ENCODE peak calls at places on chromosomes 3 and 15, in seven cellular contexts. V is HepG2, D is GM12892, K is K562, X is GM12878, N is SK-N-SH, Y is H1. G is an unnamed sample.

GRCh38 chr3:134197681-134198261 is 52.9 kb downstream of the RYK start:
- DNase-seq in D (peak), N (peak), V (peak), K (peak), X (peak), Y (no peak), G (peak)

GRCh38 chr15:60541784-60542617 is 63.1 kb upstream of the ICE2 start:
- DNase-seq in N (no peak), D (no peak), X (no peak), Y (no peak), V (no peak), K (no peak), G (no peak)

GRCh38 chr3:31858439-31858838 is 122.6 kb downstream of the OSBPL10 start:
- DNase-seq in X (no peak), Y (no peak), K (no peak), V (no peak), N (no peak), D (no peak), G (no peak)

GRCh38 chr3:46965151-46965550 is 11.4 kb downstream of the CCDC12 start:
- DNase-seq in K (no peak), V (no peak), D (no peak), X (no peak), Y (no peak), N (no peak), G (no peak)

GRCh38 chr15:48414015-48414414 is 82.8 kb downstream of the DUT start:
- DNase-seq in Y (no peak), X (no peak), D (no peak), V (no peak), N (no peak), K (no peak), G (no peak)

GRCh38 chr3:135531996-135532395 is 433.5 kb upstream of the PPP2R3A start:
- DNase-seq in X (no peak), K (no peak), D (no peak), V (no peak), Y (no peak), N (no peak), G (no peak)

GRCh38 chr15:48577495-48577894 is 68.0 kb downstream of the FBN1 start:
- DNase-seq in N (no peak), K (no peak), Y (no peak), D (no peak), X (no peak), V (no peak), G (no peak)

GRCh38 chr15:101167791-101168462 is 83.9 kb downstream of the CHSY1 start:
- DNase-seq in D (no peak), Y (no peak), N (no peak), V (peak), X (no peak), K (peak), G (peak)

GRCh38 chr3:14435175-14436011 is 33.0 kb downstream of the SLC6A6 start:
- DNase-seq in K (no peak), V (no peak), D (no peak), N (no peak), Y (no peak), X (no peak), G (no peak)

GRCh38 chr15:68204361-68204760 is 771 bp downstream of the CALML4 start:
- DNase-seq in X (no peak), N (no peak), K (no peak), Y (no peak), V (no peak), D (no peak), G (no peak)

GRCh38 chr3:23797490-23797889 is 8.3 kb upstream of the UBE2E1 start:
- DNase-seq in X (peak), Y (no peak), N (no peak), K (no peak), D (no peak), V (no peak), G (no peak)

GRCh38 chr3:146817705-146818104 is 212.6 kb upstream of the PLSCR5 start:
- DNase-seq in Y (no peak), K (no peak), V (no peak), D (no peak), X (no peak), N (no peak), G (no peak)

GRCh38 chr15:70096215-70096974 is 1.3 kb downstream of the TLE3 start:
- DNase-seq in N (peak), Y (no peak), V (no peak), X (no peak), K (peak), D (no peak), G (no peak)

GRCh38 chr3:48119495-48120193 is 68.6 kb downstream of the CDC25A start:
- DNase-seq in D (no peak), X (no peak), V (no peak), N (no peak), K (peak), Y (no peak), G (no peak)

GRCh38 chr3:36455406-36455805 is 75.1 kb downstream of the STAC start:
- DNase-seq in D (no peak), X (no peak), V (no peak), K (no peak), N (no peak), Y (no peak), G (no peak)

GRCh38 chr3:41137686-41138111 is 61.6 kb upstream of the CTNNB1 start:
- DNase-seq in X (no peak), Y (no peak), N (no peak), K (no peak), D (no peak), V (no peak), G (no peak)

GRCh38 chr3:122766430-122766829 is 27.2 kb downstream of the HSPBAP1 start:
- DNase-seq in V (no peak), N (no peak), X (no peak), Y (no peak), K (no peak), D (no peak), G (no peak)

GRCh38 chr3:69749461-69749860 is 10.2 kb downstream of the MITF start:
- DNase-seq in D (no peak), Y (no peak), X (no peak), V (no peak), K (no peak), N (no peak), G (no peak)

GRCh38 chr3:139180489-139180888 is 135.8 kb upstream of the PRR23C start:
- DNase-seq in Y (no peak), N (no peak), V (no peak), K (no peak), D (no peak), X (no peak), G (no peak)

GRCh38 chr3:160808838-160809237 is 52.8 kb downstream of the PPM1L start:
- DNase-seq in X (no peak), V (no peak), Y (no peak), K (no peak), N (no peak), D (no peak), G (no peak)

GRCh38 chr15:82548700-82549099 is 8.4 kb upstream of the RPS17 start:
- DNase-seq in K (peak), D (no peak), N (no peak), V (no peak), X (no peak), Y (no peak), G (no peak)

GRCh38 chr3:56887402-56888025 is 85.8 kb upstream of the ARHGEF3 start:
- DNase-seq in V (no peak), D (no peak), N (no peak), Y (no peak), X (no peak), K (no peak), G (no peak)

GRCh38 chr3:115113367-115113766 is 33.7 kb downstream of the ZBTB20 start:
- DNase-seq in D (no peak), N (no peak), V (no peak), Y (no peak), X (no peak), K (no peak), G (no peak)

GRCh38 chr3:140187648-140188221 is 252.8 kb downstream of the CLSTN2 start:
- DNase-seq in Y (no peak), X (no peak), K (no peak), V (no peak), N (no peak), D (no peak), G (no peak)

GRCh38 chr3:153277029-153277428 is 115.0 kb downstream of the RAP2B start:
- DNase-seq in X (no peak), N (no peak), V (no peak), K (no peak), D (no peak), Y (no peak), G (no peak)

GRCh38 chr3:147424325-147424910 is 15.3 kb downstream of the ZIC1 start:
- DNase-seq in K (no peak), X (no peak), N (no peak), V (no peak), D (no peak), Y (no peak), G (no peak)

GRCh38 chr15:58065445-58066041 is at the start of gene ALDH1A2:
- DNase-seq in Y (no peak), K (peak), V (no peak), D (no peak), N (peak), X (no peak), G (no peak)

DNA sequence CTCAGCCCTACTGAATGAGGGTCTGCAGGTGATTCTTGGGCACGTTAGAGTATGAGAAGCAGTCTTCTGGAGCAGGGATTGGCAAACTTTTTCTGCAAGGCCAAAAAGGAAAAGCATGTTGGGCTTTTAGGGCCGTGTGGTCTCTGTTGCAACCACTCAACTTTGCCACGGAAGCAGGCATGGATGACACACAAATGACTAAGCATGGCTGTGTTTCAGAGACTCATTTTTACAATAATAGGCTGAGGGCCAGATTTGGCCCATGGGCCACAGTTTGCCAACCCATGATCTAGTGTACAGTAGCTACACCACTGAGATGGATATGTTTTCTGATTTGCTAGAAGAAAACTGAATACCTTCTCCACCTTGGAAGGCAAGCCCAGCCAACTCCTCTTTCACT is 66.1 kb upstream of the PRICKLE2 start:
- DNase-seq in K (no peak), X (no peak), N (no peak), D (no peak), Y (no peak), V (no peak), G (no peak)
- TF ChIP-seq TAF1 in K (no peak), X (no peak), N (no peak), D (no peak), Y (no peak), V (no peak), G (no peak)

GRCh38 chr15:41829959-41830646 is 2.2 kb downstream of the JMJD7 start:
- DNase-seq in V (no peak), K (no peak), Y (no peak), X (no peak), D (no peak), N (no peak), G (no peak)

GRCh38 chr15:41828747-41829270 is 917 bp downstream of the JMJD7 start:
- DNase-seq in K (no peak), Y (no peak), N (no peak), D (no peak), V (no peak), X (no peak), G (no peak)

GRCh38 chr15:41827290-41827879 is 507 bp upstream of the JMJD7 start:
- DNase-seq in Y (no peak), K (peak), X (no peak), D (no peak), N (no peak), V (no peak), G (no peak)

GRCh38 chr15:41825572-41826535 is 2.0 kb upstream of the JMJD7 start:
- DNase-seq in N (no peak), V (no peak), K (no peak), D (no peak), Y (no peak), X (no peak), G (no peak)

GRCh38 chr15:41827880-41828746 is at the start of gene JMJD7:
- DNase-seq in K (peak), X (peak), V (peak), N (peak), D (peak), Y (peak), G (peak)
- TF ChIP-seq POLR2AphosphoS5 in K (peak), X (peak), V (peak), N (peak), D (peak), Y (no peak), G (peak)

GRCh38 chr3:119659584-119660291 is 651 bp downstream of the POPDC2 start:
- DNase-seq in N (no peak), D (no peak), V (no peak), K (no peak), Y (no peak), X (no peak), G (no peak)

GRCh38 chr3:119653871-119654270 is 6.5 kb downstream of the POPDC2 start:
- DNase-seq in Y (no peak), V (no peak), X (no peak), D (no peak), N (no peak), K (no peak), G (no peak)

GRCh38 chr3:119658994-119659393 is 1.4 kb downstream of the POPDC2 start:
- DNase-seq in D (no peak), X (no peak), K (no peak), V (no peak), N (no peak), Y (no peak), G (no peak)

GRCh38 chr3:119660474-119661150 is at the start of gene POPDC2:
- DNase-seq in V (no peak), D (no peak), N (peak), Y (no peak), K (no peak), X (no peak), G (no peak)

DNA sequence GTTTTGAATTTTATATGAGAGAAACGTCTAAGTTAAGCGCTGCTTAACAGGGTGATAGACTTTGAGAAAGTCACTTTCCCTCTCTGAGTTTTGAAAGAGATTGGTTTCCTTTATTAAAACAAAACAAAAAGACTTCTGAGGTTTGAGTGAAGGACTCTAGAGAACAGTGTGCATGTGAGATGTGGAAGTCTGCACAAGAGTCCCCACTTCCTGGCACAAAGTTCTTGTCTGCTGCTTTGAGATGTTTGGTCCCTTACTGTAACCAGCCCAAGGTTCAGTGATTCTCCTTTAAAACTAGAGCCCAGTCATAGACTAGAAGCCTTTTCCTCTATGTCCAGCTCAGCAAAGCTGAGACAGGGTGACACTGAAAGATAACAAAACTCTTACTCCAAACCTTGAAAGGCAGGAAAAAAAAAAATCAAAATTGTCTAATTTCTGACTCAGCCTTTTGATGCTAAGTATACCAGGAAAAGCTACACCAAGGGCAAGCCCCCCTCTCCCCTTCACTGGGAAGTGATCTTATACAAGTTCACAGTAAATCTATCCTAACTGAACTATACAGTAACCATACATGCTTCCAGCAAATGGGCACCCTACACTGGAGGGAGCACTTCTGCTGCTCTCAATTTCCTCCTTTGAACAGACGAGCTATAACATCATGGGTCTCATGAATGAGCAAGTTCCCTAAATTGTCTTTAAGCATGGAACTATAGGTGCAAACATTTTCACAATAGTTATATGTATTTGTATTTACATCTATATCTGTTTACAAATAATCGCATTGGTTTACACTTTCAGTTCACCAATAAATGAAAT is 2.3 kb downstream of the POPDC2 start:
- DNase-seq in X (no peak), V (no peak), N (no peak), K (no peak), D (no peak), Y (no peak), G (no peak)
- TF ChIP-seq TAF1 in X (no peak), V (no peak), N (no peak), K (no peak), D (no peak), Y (no peak), G (no peak)

DNA sequence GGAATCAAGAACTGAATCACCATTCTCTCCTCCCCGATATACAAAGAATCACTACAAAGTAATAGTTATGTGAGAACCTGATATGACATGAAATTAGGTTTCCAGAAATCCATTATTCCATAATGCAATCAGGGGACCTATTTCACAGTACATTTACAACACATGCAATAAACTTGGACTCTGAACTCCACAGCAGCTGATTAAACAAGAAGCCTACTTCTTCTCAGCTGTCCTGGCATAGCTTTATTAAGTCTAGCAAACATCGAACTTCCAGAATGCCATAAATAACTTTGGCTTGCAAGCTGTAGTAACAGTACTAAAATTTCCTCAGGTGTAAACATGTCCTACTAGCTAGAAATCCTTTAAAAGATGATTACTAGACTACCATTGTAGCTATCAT is 17.8 kb downstream of the PDCD10 start:
- DNase-seq in X (no peak), D (no peak), V (peak), Y (no peak), K (no peak), N (no peak), G (no peak)
- TF ChIP-seq POLR2AphosphoS5 in X (no peak), D (no peak), V (no peak), Y (no peak), K (no peak), N (no peak), G (no peak)

DNA sequence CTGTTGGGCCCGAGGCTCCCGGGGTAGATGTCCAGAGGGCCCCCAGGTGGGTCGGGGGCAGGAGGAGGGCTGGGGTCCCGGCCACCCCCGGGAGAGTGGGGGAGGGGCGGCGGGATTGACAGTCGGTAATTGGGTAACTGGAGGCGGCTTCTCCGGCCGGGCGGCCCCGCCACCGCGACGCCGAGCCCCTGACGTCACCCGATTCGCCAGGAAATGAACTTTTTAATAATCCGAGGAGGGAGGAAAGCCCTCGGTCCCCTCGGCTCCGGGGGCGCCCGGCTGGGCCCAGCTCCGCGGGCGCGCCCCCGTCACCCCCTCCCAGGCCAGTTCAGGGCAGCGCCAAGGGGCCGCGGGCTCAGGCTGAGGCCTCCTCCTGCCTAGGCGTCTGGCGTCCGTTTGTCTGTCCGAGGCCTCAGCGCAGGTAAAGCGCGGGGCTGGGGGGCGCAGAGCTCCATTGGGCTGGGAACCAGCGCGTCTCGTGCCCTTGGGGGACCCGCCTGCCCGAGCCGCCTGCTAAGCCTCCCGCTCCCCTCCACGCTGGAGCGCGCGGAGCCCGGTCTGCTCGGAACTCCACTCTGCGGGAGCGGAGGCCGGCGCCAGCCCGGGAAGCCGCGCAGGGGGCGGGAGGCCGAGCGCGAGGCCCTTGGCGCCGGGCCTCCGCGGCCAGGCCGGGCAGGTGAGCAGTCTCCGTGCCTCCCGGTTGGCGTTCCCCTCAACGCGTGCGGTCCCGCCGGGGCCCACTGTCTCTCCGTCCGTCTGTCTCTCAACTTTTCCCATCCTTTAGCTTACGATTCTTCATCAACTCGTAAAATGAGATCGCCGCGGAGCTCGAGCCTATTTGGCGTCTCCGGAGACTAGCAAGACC is 3.8 kb downstream of the GATA2 start:
- DNase-seq in X (no peak), V (peak), K (peak), D (no peak), Y (no peak), N (peak), G (no peak)
- TF ChIP-seq TAF1 in X (no peak), V (peak), K (peak), D (no peak), Y (no peak), N (no peak), G (no peak)

GRCh38 chr3:25094932-25095690 is 333.0 kb upstream of the RARB start:
- DNase-seq in V (no peak), X (no peak), N (no peak), Y (no peak), K (no peak), D (no peak), G (no peak)

GRCh38 chr3:25086721-25087120 is 341.3 kb upstream of the RARB start:
- DNase-seq in K (no peak), X (no peak), V (no peak), Y (no peak), N (no peak), D (no peak), G (no peak)

GRCh38 chr3:25088284-25088683 is 339.8 kb upstream of the RARB start:
- DNase-seq in N (no peak), K (no peak), X (no peak), D (no peak), V (no peak), Y (no peak), G (no peak)

GRCh38 chr3:25091938-25092337 is 336.1 kb upstream of the RARB start:
- DNase-seq in K (no peak), Y (no peak), D (no peak), X (no peak), N (no peak), V (no peak), G (no peak)

DNA sequence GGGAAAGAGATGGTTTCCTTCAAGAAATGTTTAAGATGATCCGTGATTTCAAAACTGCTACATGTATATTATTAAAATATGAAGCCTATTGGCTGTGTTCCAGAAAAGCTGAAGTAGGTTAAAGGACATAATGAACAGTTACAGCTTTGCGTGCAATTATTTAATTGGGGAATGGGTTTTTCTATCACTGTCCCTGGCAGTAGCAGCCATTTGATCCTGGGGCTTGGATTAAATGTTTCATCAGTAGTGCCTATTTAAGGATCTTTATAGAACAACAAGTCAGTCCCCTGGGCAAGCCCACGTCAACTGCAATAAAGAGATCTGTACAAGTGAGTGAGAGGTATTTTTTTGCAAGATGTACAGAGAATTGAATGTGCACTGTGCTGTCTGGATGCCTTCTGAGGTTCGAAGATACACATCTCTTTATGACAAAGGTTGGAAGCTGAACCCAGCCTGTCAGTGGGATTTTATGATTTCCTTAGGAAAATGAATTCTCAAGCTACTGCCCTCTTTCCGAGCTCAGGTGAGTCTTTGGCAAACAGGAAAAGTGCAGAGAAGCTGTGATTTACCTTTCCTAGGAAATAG is 337.1 kb upstream of the RARB start:
- DNase-seq in X (no peak), V (no peak), N (no peak), Y (no peak), D (no peak), K (no peak), G (no peak)
- TF ChIP-seq POLR2AphosphoS5 in X (no peak), V (no peak), N (no peak), Y (no peak), D (no peak), K (no peak), G (no peak)

G was measured in GM12891.